ENCODE peak calls at places on chromosomes 12 and 14, in six cellular contexts. B, W, F, P, J and Z are unnamed samples.

GRCh38 chr12:118359541-118359915 is 13.2 kb downstream of the TAOK3 start:
- DNase-seq in B (no peak), F (no peak), P (no peak), J (no peak), W (no peak), Z (no peak)

GRCh38 chr14:24997335-24997734 is 52.6 kb downstream of the STXBP6 start:
- DNase-seq in B (no peak), F (no peak), W (no peak), P (no peak), J (no peak), Z (no peak)

GRCh38 chr14:74804219-74804825 is 41.2 kb downstream of the YLPM1 start:
- DNase-seq in P (peak), W (peak), B (no peak), J (peak), F (no peak), Z (no peak)

GRCh38 chr14:34770901-34771300 is 56.5 kb upstream of the CFL2 start:
- DNase-seq in F (no peak), J (peak), P (no peak), W (no peak), B (no peak), Z (no peak)

GRCh38 chr12:18612971-18613370 is 124.8 kb downstream of the PLCZ1 start:
- DNase-seq in B (no peak), P (no peak), F (no peak), W (no peak), J (no peak), Z (no peak)

GRCh38 chr12:89448526-89448925 is 76.1 kb downstream of the GALNT4 start:
- DNase-seq in P (no peak), B (no peak), F (no peak), J (no peak), W (no peak), Z (no peak)

GRCh38 chr12:47361389-47362031 is 281.8 kb upstream of the AMIGO2 start:
- DNase-seq in P (no peak), B (peak), W (no peak), F (no peak), J (no peak), Z (no peak)

GRCh38 chr14:102203382-102203781 is 63.7 kb downstream of the WDR20 start:
- DNase-seq in B (no peak), P (no peak), W (no peak), J (no peak), F (no peak), Z (no peak)

GRCh38 chr14:76181546-76181945 is 29.8 kb downstream of the GPATCH2L start:
- DNase-seq in W (no peak), F (no peak), P (peak), B (no peak), J (peak), Z (no peak)

GRCh38 chr12:77042834-77043233 is 22.5 kb downstream of the E2F7 start:
- DNase-seq in B (no peak), W (no peak), J (no peak), P (no peak), F (no peak), Z (no peak)

GRCh38 chr14:53701108-53701875 is 255.3 kb downstream of the BMP4 start:
- DNase-seq in P (no peak), W (no peak), B (no peak), F (no peak), J (no peak), Z (no peak)

GRCh38 chr12:77160931-77161330 is 95.6 kb upstream of the E2F7 start:
- DNase-seq in W (no peak), P (no peak), F (no peak), J (no peak), B (no peak), Z (no peak)

GRCh38 chr12:120962487-120963054 is 15.8 kb upstream of the HNF1A start:
- DNase-seq in W (no peak), P (peak), B (no peak), F (no peak), J (peak), Z (no peak)

GRCh38 chr12:109767991-109768900 is 54.6 kb downstream of the FAM222A start:
- DNase-seq in P (no peak), W (peak), B (no peak), J (no peak), F (no peak), Z (no peak)

GRCh38 chr12:117580718-117581062 is 219.3 kb upstream of the NOS1 start:
- DNase-seq in B (no peak), P (no peak), W (peak), F (peak), J (peak), Z (peak)

GRCh38 chr12:81284137-81284536 is 206.3 kb downstream of the ACSS3 start:
- DNase-seq in B (no peak), F (no peak), W (no peak), P (peak), J (peak), Z (no peak)

GRCh38 chr12:30546121-30546520 is 149.5 kb downstream of the IPO8 start:
- DNase-seq in P (no peak), B (no peak), W (no peak), J (no peak), F (no peak), Z (no peak)